ENCODE peak calls at places on chromosomes 5 and 9, in six cellular contexts. X is foreskin fibroblast, D is A549, N is lung microvascular endothelial cell, B is COR-L47, S is GDM1. C is an unnamed sample.

GRCh38 chr9:136775191-136775590 is 10.9 kb upstream of the LCN15 start:
- DNase-seq in B (no peak), X (no peak), N (no peak), S (no peak), D (no peak), C (no peak)

GRCh38 chr9:13674926-13675637 is 395.6 kb upstream of the MPDZ start:
- DNase-seq in X (no peak), B (no peak), D (no peak), S (no peak), N (no peak), C (no peak)

GRCh38 chr5:55621218-55621617 is 86.5 kb upstream of the PLPP1 start:
- DNase-seq in B (no peak), D (no peak), N (no peak), S (no peak), X (peak; percentile 67), C (no peak)

GRCh38 chr5:115770466-115770865 is 46.0 kb downstream of the CDO1 start:
- DNase-seq in X (peak; percentile 11), D (no peak), S (no peak), N (no peak), B (no peak), C (no peak)

GRCh38 chr5:150672237-150672883 is 11.3 kb downstream of the MYOZ3 start:
- DNase-seq in N (peak; percentile 32), S (peak; percentile 72), X (peak; percentile 38), B (no peak), D (no peak), C (peak; percentile 58)

GRCh38 chr5:33973271-33973670 is 11.2 kb downstream of the SLC45A2 start:
- DNase-seq in B (no peak), X (no peak), N (no peak), S (no peak), D (no peak), C (no peak)

GRCh38 chr9:35689601-35690446 is at the start of gene TPM2:
- DNase-seq in S (no peak), N (peak; percentile 46), D (peak; percentile 70), B (no peak), X (peak; percentile 96), C (no peak)

GRCh38 chr9:134644715-134645606 is 3.4 kb downstream of the COL5A1 start:
- DNase-seq in X (peak; percentile 96), S (no peak), N (peak; percentile 94), B (no peak), D (peak; percentile 91), C (peak; percentile 99)

GRCh38 chr5:27020965-27021364 is 17.4 kb downstream of the CDH9 start:
- DNase-seq in D (no peak), N (no peak), B (peak; percentile 45), S (no peak), X (no peak), C (peak; percentile 48)

GRCh38 chr5:40569549-40570270 is 110.0 kb upstream of the PTGER4 start:
- DNase-seq in N (peak; percentile 78), B (no peak), X (peak; percentile 71), D (no peak), S (no peak), C (no peak)

GRCh38 chr5:76787237-76787636 is 31.6 kb upstream of the F2RL1 start:
- DNase-seq in S (no peak), X (peak; percentile 58), D (no peak), B (no peak), N (peak; percentile 68), C (peak; percentile 63)

GRCh38 chr5:125499969-125500368 is 753.5 kb upstream of the ZNF608 start:
- DNase-seq in D (no peak), B (peak; percentile 38), S (no peak), X (no peak), N (no peak), C (no peak)

GRCh38 chr9:4750021-4750673 is 9.1 kb upstream of the AK3 start:
- DNase-seq in S (no peak), D (no peak), B (peak; percentile 24), N (peak; percentile 49), X (peak; percentile 69), C (peak; percentile 64)

GRCh38 chr9:105151686-105151995 is 92.8 kb upstream of the SLC44A1 start:
- DNase-seq in S (no peak), N (no peak), X (no peak), D (no peak), B (no peak), C (no peak)

GRCh38 chr9:37963936-37964739 is 60.2 kb upstream of the SLC25A51 start:
- DNase-seq in B (no peak), X (peak; percentile 91), N (peak; percentile 90), S (no peak), D (peak; percentile 54), C (peak; percentile 90)

C was measured in M059J.